ENCODE peak calls at places on chromosome 9, in five cellular contexts. P is right lobe of liver; R is effector memory CD4-positive, alpha-beta T cell; D is left ventricle myocardium inferior; Z is psoas muscle. L is an unnamed sample.

GRCh38 chr9:113581865-113582697 is 118.6 kb downstream of the RGS3 start:
- DNase-seq in P (peak; percentile 78), R (peak; percentile 55), D (peak; percentile 75), Z (peak; percentile 73), L (no peak)

GRCh38 chr9:122383992-122384461 is 13.2 kb downstream of the PTGS1 start:
- DNase-seq in P (no peak), R (no peak), D (no peak), Z (peak; percentile 51), L (no peak)

GRCh38 chr9:14768561-14769234 is 46.2 kb upstream of the CER1 start:
- DNase-seq in P (no peak), R (no peak), D (no peak), Z (no peak), L (peak; percentile 60)

GRCh38 chr9:124309665-124310064 is 51.9 kb downstream of the NEK6 start:
- DNase-seq in P (no peak), R (no peak), D (no peak), Z (peak; percentile 44), L (no peak)

GRCh38 chr9:89926167-89926566 is 321.4 kb downstream of the GADD45G start:
- DNase-seq in P (no peak), R (no peak), D (no peak), Z (no peak), L (no peak)

GRCh38 chr9:124506433-124506832 is 766 bp downstream of the NR5A1 start:
- DNase-seq in P (no peak), R (no peak), D (no peak), Z (no peak), L (no peak)

GRCh38 chr9:3386753-3387152 is 139.0 kb downstream of the RFX3 start:
- DNase-seq in P (no peak), R (no peak), D (no peak), Z (no peak), L (no peak)

GRCh38 chr9:85743290-85744128 is 1.8 kb upstream of the AGTPBP1 start:
- DNase-seq in P (no peak), R (no peak), D (no peak), Z (no peak), L (no peak)

GRCh38 chr9:113650207-113651131 is 186.9 kb downstream of the RGS3 start:
- DNase-seq in P (no peak), R (no peak), D (no peak), Z (no peak), L (no peak)

GRCh38 chr9:133057553-133057952 is 4.2 kb upstream of the CEL start:
- DNase-seq in P (no peak), R (no peak), D (no peak), Z (no peak), L (no peak)

GRCh38 chr9:73558471-73558870 is 406.8 kb downstream of the ANXA1 start:
- DNase-seq in P (no peak), R (no peak), D (no peak), Z (no peak), L (no peak)

GRCh38 chr9:76459691-76460635 is 981 bp downstream of the GCNT1 start:
- DNase-seq in P (peak; percentile 57), R (no peak), D (peak; percentile 24), Z (peak; percentile 21), L (no peak)

GRCh38 chr9:69674741-69675438 is 2.7 kb upstream of the APBA1 start:
- DNase-seq in P (no peak), R (no peak), D (no peak), Z (no peak), L (no peak)

GRCh38 chr9:126088336-126088735 is 238.3 kb upstream of the MVB12B start:
- DNase-seq in P (no peak), R (no peak), D (no peak), Z (no peak), L (no peak)

GRCh38 chr9:32886021-32886420 is 102.7 kb downstream of the TMEM215 start:
- DNase-seq in P (no peak), R (no peak), D (no peak), Z (no peak), L (no peak)

GRCh38 chr9:74404620-74405019 is 92.5 kb upstream of the RORB start:
- DNase-seq in P (no peak), R (no peak), D (no peak), Z (no peak), L (no peak)

GRCh38 chr9:121938621-121939020 is 154.5 kb downstream of the TTLL11 start:
- DNase-seq in P (no peak), R (no peak), D (no peak), Z (no peak), L (no peak)

GRCh38 chr9:21155501-21155900 is 11.0 kb downstream of the IFNA21 start:
- DNase-seq in P (no peak), R (no peak), D (no peak), Z (no peak), L (no peak)

GRCh38 chr9:129703667-129704355 is 38.4 kb downstream of the PRRX2 start:
- DNase-seq in P (no peak), R (no peak), D (no peak), Z (peak; percentile 64), L (no peak)

GRCh38 chr9:37297592-37297991 is 124.9 kb upstream of the GRHPR start:
- DNase-seq in P (no peak), R (no peak), D (no peak), Z (no peak), L (no peak)

GRCh38 chr9:25935188-25935587 is 256.9 kb upstream of the TUSC1 start:
- DNase-seq in P (no peak), R (no peak), D (no peak), Z (no peak), L (no peak)

GRCh38 chr9:82912639-82913038 is 150.3 kb downstream of the RASEF start:
- DNase-seq in P (no peak), R (no peak), D (no peak), Z (no peak), L (no peak)

GRCh38 chr9:113577525-113578261 is 114.2 kb downstream of the RGS3 start:
- DNase-seq in P (peak; percentile 43), R (no peak), D (peak; percentile 53), Z (no peak), L (no peak)

GRCh38 chr9:93859431-93860215 is 95.5 kb downstream of the BARX1 start:
- DNase-seq in P (no peak), R (no peak), D (no peak), Z (no peak), L (no peak)

GRCh38 chr9:60546406-60546805 is 367.8 kb upstream of the SPATA31A5 start:
- DNase-seq in P (peak; percentile 29), R (no peak), D (no peak), Z (no peak), L (no peak)

GRCh38 chr9:35114921-35115341 is 731 bp downstream of the ATOSB start:
- DNase-seq in P (peak; percentile 80), R (no peak), D (peak; percentile 80), Z (peak; percentile 64), L (no peak)

GRCh38 chr9:121350993-121351561 is 19.0 kb downstream of the STOM start:
- DNase-seq in P (no peak), R (no peak), D (peak; percentile 57), Z (peak; percentile 56), L (no peak)

GRCh38 chr9:5783982-5784381 is 48.9 kb downstream of the ERMP1 start:
- DNase-seq in P (no peak), R (no peak), D (no peak), Z (no peak), L (no peak)
- H3K27ac ChIP-seq in P (no peak overlapping the region), R (no peak overlapping the region), D (no peak overlapping the region), Z (peak overlapping the region; percentile 27), L (no peak overlapping the region)

DNA sequence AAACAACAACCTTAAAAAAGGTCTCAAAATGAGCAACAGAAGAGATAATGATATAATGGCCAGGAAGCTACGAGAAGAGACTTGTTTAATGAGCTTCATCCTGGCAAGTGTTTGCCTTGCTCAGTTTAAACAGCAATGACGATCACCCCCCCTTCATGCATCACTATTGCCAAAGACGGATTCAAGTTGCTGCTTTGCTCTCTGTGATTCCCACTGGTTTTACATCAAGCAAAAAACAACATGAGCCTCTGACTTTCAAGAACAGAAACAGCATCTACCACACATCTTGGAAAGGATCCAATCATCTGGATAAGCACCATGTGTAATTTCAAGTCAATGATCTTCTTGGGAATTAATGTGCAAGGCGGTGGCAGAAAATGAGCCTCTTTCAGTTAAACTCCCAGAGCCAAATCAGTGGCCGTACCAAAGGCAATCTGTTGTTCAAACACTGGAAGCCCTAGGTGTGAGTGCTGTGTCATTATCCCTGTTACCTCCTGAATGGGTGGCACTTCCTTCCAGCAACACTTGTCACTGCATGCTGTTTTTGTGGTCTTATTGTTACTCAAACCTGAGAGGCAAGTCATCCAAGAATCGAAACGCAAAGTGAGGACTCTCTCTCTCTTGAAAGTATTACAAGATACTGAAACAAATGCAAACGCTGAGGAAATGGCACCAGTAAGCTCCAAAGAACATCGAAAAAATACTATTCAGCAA is 72.9 kb downstream of the MED27 start:
- DNase-seq in P (no peak), R (no peak), D (no peak), Z (no peak), L (no peak)
- H3K4me3 ChIP-seq in P (no peak overlapping the region), R (no peak overlapping the region), D (no peak overlapping the region), Z (no peak overlapping the region), L (no peak overlapping the region)

DNA sequence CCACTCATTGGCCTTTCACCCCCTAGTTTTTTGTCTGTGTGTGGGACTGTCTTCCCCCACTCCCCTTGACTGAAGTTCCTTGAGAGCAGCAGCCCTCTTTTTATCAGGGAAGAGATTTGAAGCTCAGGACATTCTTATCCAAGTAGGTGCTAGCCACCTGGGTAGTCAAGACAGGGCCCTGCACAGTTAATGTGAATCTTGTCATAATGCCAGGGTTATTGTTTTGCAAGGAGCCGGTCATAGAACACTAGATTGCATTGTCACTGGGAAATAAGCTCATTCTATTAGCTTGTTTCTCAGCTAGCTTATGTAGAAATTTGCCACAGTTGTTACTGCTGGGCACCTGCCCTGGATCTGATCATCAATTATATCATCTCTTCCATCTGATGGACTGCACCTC is 256.1 kb downstream of the DOCK8 start:
- DNase-seq in P (no peak), R (no peak), D (no peak), Z (no peak), L (no peak)
- H3K27ac ChIP-seq in P (no peak overlapping the region), R (no peak overlapping the region), D (peak overlapping the region; percentile 89), Z (no peak overlapping the region), L (no peak overlapping the region)

GRCh38 chr9:101442248-101443136 is 6.9 kb upstream of the ALDOB start:
- DNase-seq in P (peak; percentile 74), R (no peak), D (peak; percentile 56), Z (no peak), L (no peak)

GRCh38 chr9:101448680-101449070 is 13.1 kb upstream of the ALDOB start:
- DNase-seq in P (no peak), R (no peak), D (no peak), Z (no peak), L (no peak)

GRCh38 chr9:101443358-101443757 is 7.8 kb upstream of the ALDOB start:
- DNase-seq in P (peak; percentile 95), R (no peak), D (peak; percentile 71), Z (no peak), L (no peak)

GRCh38 chr9:101446732-101447131 is 11.2 kb upstream of the ALDOB start:
- DNase-seq in P (no peak), R (no peak), D (no peak), Z (no peak), L (no peak)

DNA sequence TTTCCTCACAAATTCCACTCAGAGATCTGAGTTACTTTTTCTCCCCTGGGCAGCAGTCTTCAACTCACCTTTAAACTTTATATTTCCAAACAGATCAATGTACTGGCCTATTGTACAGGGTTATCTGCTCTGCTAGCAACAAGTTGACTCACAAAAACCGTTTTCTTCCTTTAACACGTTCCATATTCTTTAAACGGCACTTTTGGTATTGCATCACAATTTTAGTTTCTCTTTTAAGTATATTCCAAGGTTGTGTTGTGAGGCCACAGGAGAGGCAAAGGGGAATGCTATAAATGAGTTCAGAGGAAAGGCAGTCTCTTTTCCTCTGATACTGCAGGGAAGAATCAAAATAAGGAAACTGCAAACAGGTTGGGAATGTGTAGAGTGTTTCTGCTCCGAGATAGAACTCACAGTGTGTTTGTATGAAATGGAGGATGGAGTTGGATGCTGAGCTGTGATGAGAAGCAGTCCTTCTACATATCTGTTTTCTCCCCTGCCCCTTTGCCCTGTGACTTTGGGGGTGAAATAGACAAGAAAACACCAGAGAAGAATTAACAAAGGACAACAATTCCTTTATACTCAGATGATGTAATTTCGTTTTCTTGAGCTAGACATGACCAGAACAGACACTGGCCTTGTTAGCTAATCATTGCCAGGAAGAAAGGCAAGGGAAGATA is 9.9 kb upstream of the ALDOB start:
- DNase-seq in P (no peak), R (no peak), D (no peak), Z (no peak), L (no peak)
- H3K4me3 ChIP-seq in P (peak overlapping the region; percentile 33), R (no peak overlapping the region), D (no peak overlapping the region), Z (no peak overlapping the region), L (no peak overlapping the region)

L was measured in iPS DF 6.9.